ENCODE peak calls at places on chromosomes 1 and 21, in four cellular contexts. U is B cell; J is activated effector memory CD4-positive, alpha-beta T cell treated with anti-CD3 and anti-CD28 coated beads, Interleukin-2, amount 50 U/mL, for 16 hours; L is fibroblast of mammary gland. S is an unnamed sample.

GRCh38 chr1:64692911-64693310 is 52.0 kb upstream of the RAVER2 start:
- DNase-seq in U (no peak), J (no peak), L (no peak), S (no peak)

GRCh38 chr1:206921772-206922265 is at the start of gene FCMR:
- DNase-seq in U (no peak), J (no peak), L (no peak), S (no peak)

GRCh38 chr21:42495027-42495426 is 997 bp downstream of the RSPH1 start:
- DNase-seq in U (no peak), J (no peak), L (no peak), S (no peak)

GRCh38 chr1:65114312-65114711 is 33.7 kb upstream of the AK4 start:
- DNase-seq in U (no peak), J (no peak), L (no peak), S (no peak)

GRCh38 chr1:32878183-32878582 is 7.5 kb upstream of the FNDC5 start:
- DNase-seq in U (no peak), J (no peak), L (peak), S (peak)

GRCh38 chr1:212609701-212610574 is 1.4 kb downstream of the ATF3 start:
- DNase-seq in U (no peak), J (no peak), L (no peak), S (no peak)

GRCh38 chr1:31732751-31733289 is 29.0 kb upstream of the COL16A1 start:
- DNase-seq in U (no peak), J (no peak), L (no peak), S (no peak)

GRCh38 chr1:113938192-113938591 is 9.1 kb downstream of the HIPK1 start:
- DNase-seq in U (no peak), J (no peak), L (no peak), S (no peak)

S was measured in spleen.